ENCODE peak calls at places on chromosomes 13 and 19, in four cellular contexts. One of them, this sample, is unnamed.

GRCh38 chr13:66969291-66969690 is 260.8 kb downstream of the PCDH9 start:
- DNase-seq in ovary: no peak
- DNase-seq in GM23338: no peak
- DNase-seq in heart left ventricle: no peak
- DNase-seq in this sample: no peak

GRCh38 chr13:31945202-31945978 is 86.2 kb upstream of the FRY start:
- DNase-seq in ovary: peak
- DNase-seq in GM23338: peak
- DNase-seq in heart left ventricle: peak
- DNase-seq in this sample: peak

GRCh38 chr13:60583196-60583908 is 186.3 kb downstream of the TDRD3 start:
- DNase-seq in ovary: no peak
- DNase-seq in GM23338: peak
- DNase-seq in heart left ventricle: no peak
- DNase-seq in this sample: no peak

GRCh38 chr13:94033830-94034642 is 445.4 kb downstream of the DCT start:
- DNase-seq in ovary: no peak
- DNase-seq in GM23338: peak
- DNase-seq in heart left ventricle: no peak
- DNase-seq in this sample: no peak

GRCh38 chr13:101331731-101332130 is 84.6 kb downstream of the NALCN start:
- DNase-seq in ovary: no peak
- DNase-seq in GM23338: no peak
- DNase-seq in heart left ventricle: no peak
- DNase-seq in this sample: no peak

GRCh38 chr13:102333320-102334181 is 68.3 kb downstream of the FGF14 start:
- DNase-seq in ovary: no peak
- DNase-seq in GM23338: peak
- DNase-seq in heart left ventricle: no peak
- DNase-seq in this sample: no peak

GRCh38 chr13:39051157-39051556 is 12.9 kb downstream of the NHLRC3 start:
- DNase-seq in ovary: no peak
- DNase-seq in GM23338: peak
- DNase-seq in heart left ventricle: no peak
- DNase-seq in this sample: peak

GRCh38 chr13:30332516-30333165 is 25.3 kb upstream of the KATNAL1 start:
- DNase-seq in ovary: no peak
- DNase-seq in GM23338: no peak
- DNase-seq in heart left ventricle: no peak
- DNase-seq in this sample: no peak

GRCh38 chr19:56314018-56314583 is 538 bp downstream of the ZSCAN5A start:
- DNase-seq in ovary: no peak
- DNase-seq in GM23338: peak
- DNase-seq in heart left ventricle: no peak
- DNase-seq in this sample: no peak

GRCh38 chr19:18112989-18113478 is 15.5 kb downstream of the MAST3 start:
- DNase-seq in ovary: peak
- DNase-seq in GM23338: peak
- DNase-seq in heart left ventricle: peak
- DNase-seq in this sample: peak

GRCh38 chr19:39047076-39047475 is 14.7 kb upstream of the FBXO27 start:
- DNase-seq in ovary: no peak
- DNase-seq in GM23338: no peak
- DNase-seq in heart left ventricle: no peak
- DNase-seq in this sample: no peak

GRCh38 chr19:45423589-45424190 is at the start of gene ERCC1:
- DNase-seq in ovary: no peak
- DNase-seq in GM23338: peak
- DNase-seq in heart left ventricle: peak
- DNase-seq in this sample: peak

GRCh38 chr13:40172149-40172591 is 494.3 kb downstream of the FOXO1 start:
- DNase-seq in ovary: no peak
- DNase-seq in GM23338: peak
- DNase-seq in heart left ventricle: no peak
- DNase-seq in this sample: peak

GRCh38 chr13:113806526-113806925 is 47.5 kb downstream of the TMEM255B start:
- DNase-seq in ovary: no peak
- DNase-seq in GM23338: no peak
- DNase-seq in heart left ventricle: no peak
- DNase-seq in this sample: no peak

GRCh38 chr19:38849746-38850230 is at the start of gene HNRNPL:
- DNase-seq in ovary: no peak
- DNase-seq in GM23338: no peak
- DNase-seq in heart left ventricle: peak
- DNase-seq in this sample: peak

GRCh38 chr19:51784922-51785690 is 9.9 kb upstream of the FPR3 start:
- DNase-seq in ovary: peak
- DNase-seq in GM23338: peak
- DNase-seq in heart left ventricle: peak
- DNase-seq in this sample: peak

GRCh38 chr19:48989701-48990291 is 3.3 kb downstream of the GYS1 start:
- DNase-seq in ovary: no peak
- DNase-seq in GM23338: no peak
- DNase-seq in heart left ventricle: peak
- DNase-seq in this sample: no peak

GRCh38 chr19:6378036-6378435 is 2.3 kb upstream of the PSPN start:
- DNase-seq in ovary: no peak
- DNase-seq in GM23338: peak
- DNase-seq in heart left ventricle: no peak
- DNase-seq in this sample: no peak

GRCh38 chr19:6568816-6569215 is 22.1 kb downstream of the CD70 start:
- DNase-seq in ovary: no peak
- DNase-seq in GM23338: no peak
- DNase-seq in heart left ventricle: no peak
- DNase-seq in this sample: no peak

GRCh38 chr13:35283856-35284255 is 192.6 kb downstream of the MAB21L1 start:
- DNase-seq in ovary: no peak
- DNase-seq in GM23338: no peak
- DNase-seq in heart left ventricle: no peak
- DNase-seq in this sample: no peak

GRCh38 chr13:29713841-29714240 is 118.4 kb upstream of the SLC7A1 start:
- DNase-seq in ovary: no peak
- DNase-seq in GM23338: peak
- DNase-seq in heart left ventricle: no peak
- DNase-seq in this sample: peak

GRCh38 chr19:6677924-6678689 is 8.1 kb upstream of the TNFSF14 start:
- DNase-seq in ovary: no peak
- DNase-seq in GM23338: peak
- DNase-seq in heart left ventricle: peak
- DNase-seq in this sample: no peak

GRCh38 chr19:10295305-10295846 is 5.6 kb downstream of the ICAM5 start:
- DNase-seq in ovary: no peak
- DNase-seq in GM23338: peak
- DNase-seq in heart left ventricle: no peak
- DNase-seq in this sample: no peak

GRCh38 chr19:49916839-49917733 is 11.9 kb upstream of the ATF5 start:
- DNase-seq in ovary: no peak
- DNase-seq in GM23338: peak
- DNase-seq in heart left ventricle: no peak
- DNase-seq in this sample: no peak

GRCh38 chr13:40993119-40993518 is 26.0 kb downstream of the ELF1 start:
- DNase-seq in ovary: no peak
- DNase-seq in GM23338: peak
- DNase-seq in heart left ventricle: no peak
- DNase-seq in this sample: no peak

GRCh38 chr19:57803594-57804325 is 11.0 kb downstream of the ZNF552 start:
- DNase-seq in ovary: no peak
- DNase-seq in GM23338: peak
- DNase-seq in heart left ventricle: no peak
- DNase-seq in this sample: peak

GRCh38 chr13:104584481-104584880 is 1518.3 kb upstream of the SLC10A2 start:
- DNase-seq in ovary: no peak
- DNase-seq in GM23338: no peak
- DNase-seq in heart left ventricle: no peak
- DNase-seq in this sample: no peak

GRCh38 chr13:87872813-87873212 is 201.6 kb downstream of the SLITRK5 start:
- DNase-seq in ovary: no peak
- DNase-seq in GM23338: no peak
- DNase-seq in heart left ventricle: no peak
- DNase-seq in this sample: no peak

GRCh38 chr13:39282400-39282972 is 244.2 kb downstream of the NHLRC3 start:
- DNase-seq in ovary: no peak
- DNase-seq in GM23338: no peak
- DNase-seq in heart left ventricle: no peak
- DNase-seq in this sample: no peak

GRCh38 chr19:1383311-1384084 is at the start of gene NDUFS7:
- DNase-seq in ovary: peak
- DNase-seq in GM23338: peak
- DNase-seq in heart left ventricle: peak
- DNase-seq in this sample: peak

GRCh38 chr19:1383014-1383310 is 745 bp upstream of the NDUFS7 start:
- DNase-seq in ovary: no peak
- DNase-seq in GM23338: no peak
- DNase-seq in heart left ventricle: no peak
- DNase-seq in this sample: no peak

GRCh38 chr19:1384085-1384462 is 367 bp downstream of the NDUFS7 start:
- DNase-seq in ovary: no peak
- DNase-seq in GM23338: no peak
- DNase-seq in heart left ventricle: no peak
- DNase-seq in this sample: no peak

GRCh38 chr19:1385816-1386215 is 2.1 kb downstream of the NDUFS7 start:
- DNase-seq in ovary: no peak
- DNase-seq in GM23338: no peak
- DNase-seq in heart left ventricle: no peak
- DNase-seq in this sample: no peak

GRCh38 chr19:1384478-1385110 is 887 bp downstream of the NDUFS7 start:
- DNase-seq in ovary: no peak
- DNase-seq in GM23338: no peak
- DNase-seq in heart left ventricle: no peak
- DNase-seq in this sample: no peak
- H3K27ac ChIP-seq in ovary: no peak
- H3K27ac ChIP-seq in GM23338: no peak
- H3K27ac ChIP-seq in heart left ventricle: peak
- H3K27ac ChIP-seq in this sample: peak

DNA sequence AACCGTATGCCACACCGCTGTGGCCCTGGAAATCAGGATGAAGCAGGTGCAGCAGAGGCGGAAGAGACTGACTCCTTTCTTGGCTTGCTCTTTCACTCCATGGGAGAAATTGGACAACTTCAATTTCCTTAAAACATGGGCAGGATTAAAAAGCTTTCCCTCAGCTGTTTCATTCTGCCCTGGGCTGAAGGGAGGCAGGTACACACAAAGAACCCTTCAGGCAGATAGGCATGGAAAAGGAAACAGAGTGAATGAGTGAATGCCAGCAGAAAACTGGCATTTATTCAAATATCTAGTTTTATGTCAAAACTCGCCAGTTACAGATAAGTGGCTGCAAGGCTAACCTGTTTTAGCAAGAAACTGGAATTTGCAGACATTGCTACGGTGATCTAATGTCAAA is 71.0 kb upstream of the SLC15A1 start:
- DNase-seq in ovary: no peak
- DNase-seq in GM23338: no peak
- DNase-seq in heart left ventricle: no peak
- DNase-seq in this sample: no peak
- H3K27ac ChIP-seq in ovary: no peak
- H3K27ac ChIP-seq in GM23338: no peak
- H3K27ac ChIP-seq in heart left ventricle: no peak
- H3K27ac ChIP-seq in this sample: peak

GRCh38 chr13:20326276-20326675 is 94.2 kb upstream of the GJB6 start:
- DNase-seq in ovary: no peak
- DNase-seq in GM23338: no peak
- DNase-seq in heart left ventricle: no peak
- DNase-seq in this sample: no peak
- H3K27ac ChIP-seq in ovary: no peak
- H3K27ac ChIP-seq in GM23338: no peak
- H3K27ac ChIP-seq in heart left ventricle: no peak
- H3K27ac ChIP-seq in this sample: no peak

GRCh38 chr13:110424596-110425443 is 117.7 kb downstream of the COL4A2 start:
- DNase-seq in ovary: no peak
- DNase-seq in GM23338: no peak
- DNase-seq in heart left ventricle: no peak
- DNase-seq in this sample: no peak

GRCh38 chr13:110423689-110424302 is 116.7 kb downstream of the COL4A2 start:
- DNase-seq in ovary: no peak
- DNase-seq in GM23338: no peak
- DNase-seq in heart left ventricle: no peak
- DNase-seq in this sample: no peak

GRCh38 chr13:110421696-110422395 is 114.8 kb downstream of the COL4A2 start:
- DNase-seq in ovary: no peak
- DNase-seq in GM23338: no peak
- DNase-seq in heart left ventricle: no peak
- DNase-seq in this sample: no peak

GRCh38 chr13:110421061-110421460 is 114.0 kb downstream of the COL4A2 start:
- DNase-seq in ovary: no peak
- DNase-seq in GM23338: no peak
- DNase-seq in heart left ventricle: no peak
- DNase-seq in this sample: no peak

GRCh38 chr13:110422913-110423688 is 116.0 kb downstream of the COL4A2 start:
- DNase-seq in ovary: no peak
- DNase-seq in GM23338: no peak
- DNase-seq in heart left ventricle: no peak
- DNase-seq in this sample: peak
- H3K27ac ChIP-seq in ovary: no peak
- H3K27ac ChIP-seq in GM23338: peak
- H3K27ac ChIP-seq in heart left ventricle: no peak
- H3K27ac ChIP-seq in this sample: no peak